ENCODE peak calls at places on chromosomes 2 and 18, in six cellular contexts. N is esophagus squamous epithelium, D is breast epithelium, Q is GM23248, V is cardiac muscle cell, P is transverse colon. R is an unnamed sample.

GRCh38 chr2:128511731-128512663 is 193.3 kb upstream of the HS6ST1 start:
- DNase-seq in V (no peak), Q (no peak), N (no peak), D (no peak), P (no peak), R (no peak)

GRCh38 chr18:48866028-48866733 is 84.6 kb downstream of the SMAD7 start:
- DNase-seq in P (peak), N (no peak), Q (peak), V (no peak), D (no peak), R (no peak)

GRCh38 chr18:52343138-52343537 is 3.1 kb downstream of the DCC start:
- DNase-seq in D (no peak), Q (no peak), P (no peak), V (peak), N (no peak), R (no peak)

GRCh38 chr2:25743132-25743830 is 69.9 kb upstream of the DTNB start:
- DNase-seq in P (no peak), N (no peak), D (no peak), V (no peak), Q (no peak), R (no peak)

GRCh38 chr2:176753752-176754474 is 458.7 kb upstream of the HNRNPA3 start:
- DNase-seq in Q (peak), D (no peak), V (no peak), P (no peak), N (no peak), R (no peak)

GRCh38 chr18:59907172-59907571 is 7.4 kb downstream of the PMAIP1 start:
- DNase-seq in N (no peak), V (no peak), P (no peak), D (no peak), Q (peak), R (no peak)

GRCh38 chr18:37965572-37965970 is 400.0 kb upstream of the CELF4 start:
- DNase-seq in D (no peak), N (no peak), V (no peak), Q (no peak), P (no peak), R (no peak)

GRCh38 chr18:75369026-75369425 is 58.5 kb downstream of the SMIM21 start:
- DNase-seq in Q (no peak), V (no peak), P (no peak), D (no peak), N (no peak), R (no peak)

GRCh38 chr2:222655406-222655747 is 515 bp downstream of the FARSB start:
- DNase-seq in N (no peak), V (peak), Q (peak), D (no peak), P (peak), R (no peak)

GRCh38 chr2:12326449-12327190 is 390.1 kb upstream of the TRIB2 start:
- DNase-seq in V (peak), D (no peak), Q (no peak), P (no peak), N (no peak), R (no peak)

GRCh38 chr2:176985871-176986270 is 226.7 kb upstream of the HNRNPA3 start:
- DNase-seq in N (no peak), Q (no peak), V (no peak), P (no peak), D (no peak), R (no peak)

GRCh38 chr2:69243652-69244051 is 143.4 kb downstream of the GFPT1 start:
- DNase-seq in N (no peak), V (no peak), P (no peak), Q (no peak), D (no peak), R (no peak)

GRCh38 chr2:237687666-237688065 is 60.3 kb downstream of the LRRFIP1 start:
- DNase-seq in Q (peak), P (peak), D (peak), N (peak), V (no peak), R (peak)

GRCh38 chr2:12478151-12479041 is 238.3 kb upstream of the TRIB2 start:
- DNase-seq in V (no peak), Q (no peak), P (no peak), D (no peak), N (no peak), R (no peak)

GRCh38 chr2:58767833-58768726 is 527.0 kb upstream of the FANCL start:
- DNase-seq in N (no peak), D (no peak), P (no peak), Q (no peak), V (no peak), R (no peak)

GRCh38 chr18:64116806-64117205 is 32.1 kb downstream of the LINC00305 start:
- DNase-seq in D (no peak), V (no peak), P (no peak), N (no peak), Q (no peak), R (no peak)

GRCh38 chr2:144950874-144951560 is 431.1 kb upstream of the ZEB2 start:
- DNase-seq in P (no peak), V (no peak), N (no peak), D (no peak), Q (peak), R (no peak)

GRCh38 chr2:101113441-101114267 is 37.5 kb downstream of the TBC1D8 start:
- DNase-seq in N (no peak), D (peak), Q (peak), V (no peak), P (peak), R (no peak)

GRCh38 chr2:98543214-98543613 is 65.1 kb downstream of the COA5 start:
- DNase-seq in P (no peak), D (no peak), V (no peak), Q (no peak), N (no peak), R (no peak)

GRCh38 chr2:72788756-72789155 is 37.1 kb downstream of the EXOC6B start:
- DNase-seq in N (no peak), P (no peak), V (no peak), Q (peak), D (no peak), R (no peak)

GRCh38 chr18:23141022-23141999 is 6.0 kb downstream of the CABLES1 start:
- DNase-seq in V (peak), N (no peak), Q (peak), D (no peak), P (peak), R (no peak)

GRCh38 chr2:18976112-18976961 is 382.1 kb downstream of the OSR1 start:
- DNase-seq in V (no peak), N (no peak), P (peak), D (no peak), Q (peak), R (no peak)

GRCh38 chr2:84704505-84705244 is 176.2 kb downstream of the TRABD2A start:
- DNase-seq in Q (no peak), P (peak), D (no peak), V (no peak), N (no peak), R (peak)

GRCh38 chr18:10530852-10531251 is 5.0 kb downstream of the NAPG start:
- DNase-seq in Q (peak), D (no peak), V (no peak), N (no peak), P (no peak), R (no peak)

GRCh38 chr2:133789743-133790142 is 221.5 kb upstream of the NCKAP5 start:
- DNase-seq in Q (no peak), V (no peak), P (no peak), N (no peak), D (no peak), R (no peak)

GRCh38 chr18:43720036-43720435 is 442.7 kb upstream of the SYT4 start:
- DNase-seq in P (no peak), V (no peak), D (no peak), N (no peak), Q (no peak), R (no peak)

GRCh38 chr2:10883880-10884529 is 27.7 kb upstream of the KCNF1 start:
- DNase-seq in V (no peak), D (no peak), Q (no peak), P (no peak), N (no peak), R (no peak)

GRCh38 chr18:495452-495851 is 5.0 kb downstream of the COLEC12 start:
- DNase-seq in P (no peak), V (no peak), D (no peak), Q (no peak), N (no peak), R (no peak)

GRCh38 chr2:183291436-183291835 is 167.2 kb downstream of the NUP35 start:
- DNase-seq in D (no peak), Q (peak), N (no peak), P (no peak), V (no peak), R (no peak)

DNA sequence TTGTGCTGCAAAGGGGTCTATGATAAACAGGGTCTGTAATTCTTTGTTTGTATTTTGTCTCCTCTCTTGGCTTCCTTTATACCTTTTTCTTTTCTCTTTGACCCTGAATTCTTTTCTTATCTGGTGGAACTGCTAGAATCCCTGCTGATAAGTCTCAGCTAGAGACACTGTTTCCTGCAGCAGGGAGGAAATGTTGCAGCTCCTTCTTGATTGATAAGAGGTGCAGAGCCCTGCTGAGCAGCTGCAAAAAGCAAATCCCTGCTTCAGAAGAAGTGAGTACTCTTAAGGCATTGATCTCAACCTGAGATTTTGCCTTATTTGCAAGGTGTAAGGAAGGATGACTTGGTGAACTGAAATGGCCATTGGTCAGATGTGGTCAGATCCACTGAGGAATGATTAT is 167.8 kb downstream of the NUP35 start:
- DNase-seq in D (no peak), Q (no peak), P (no peak), V (peak), N (no peak), R (no peak)
- H3K27ac ChIP-seq in D (no peak), Q (no peak), P (no peak), V (no peak), N (no peak), R (no peak)

DNA sequence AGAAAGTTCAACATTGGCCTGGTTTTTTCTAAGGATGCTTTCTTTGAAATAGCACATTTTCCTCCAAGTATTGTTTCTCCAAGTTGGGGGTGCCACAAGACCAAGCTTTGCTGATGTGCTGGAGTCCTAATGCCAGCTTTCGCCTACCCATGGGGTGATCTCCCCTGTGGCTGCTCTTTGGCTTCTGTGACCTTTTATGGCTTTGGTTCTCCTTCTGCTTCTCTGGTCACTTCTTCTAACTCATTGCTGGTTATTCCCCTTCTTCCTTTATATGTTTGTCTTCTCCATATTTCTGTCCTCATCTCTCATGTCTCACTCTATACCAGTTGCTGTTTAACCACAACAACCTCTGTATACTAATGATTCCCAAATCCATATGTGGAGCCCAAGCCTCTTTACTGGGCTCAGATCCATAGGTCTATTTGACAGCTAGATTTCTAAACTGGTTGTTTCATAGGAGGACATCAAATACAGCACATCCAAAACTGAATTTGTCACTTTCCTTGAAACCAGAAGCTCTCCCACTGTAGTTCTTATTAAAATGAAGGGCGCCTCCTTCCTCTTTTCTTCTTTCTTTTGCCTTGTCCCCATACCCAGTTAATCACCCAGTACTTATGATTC is 23.1 kb downstream of the APOB start:
- DNase-seq in V (no peak), Q (no peak), N (no peak), P (no peak), D (no peak), R (no peak)
- H3K27ac ChIP-seq in V (no peak), Q (no peak), N (no peak), P (no peak), D (no peak), R (no peak)

GRCh38 chr2:43210467-43211303 is 15.7 kb downstream of the ZFP36L2 start:
- DNase-seq in P (peak), N (peak), D (no peak), V (no peak), Q (peak), R (peak)
- H3K27ac ChIP-seq in P (peak), N (peak), D (peak), V (peak), Q (no peak), R (no peak)

GRCh38 chr2:179636995-179637394 is 224.4 kb downstream of the ZNF385B start:
- DNase-seq in V (no peak), Q (peak), N (no peak), D (no peak), P (no peak), R (no peak)
- H3K27ac ChIP-seq in V (no peak), Q (no peak), N (no peak), D (no peak), P (no peak), R (no peak)

GRCh38 chr2:46989491-46990230 is 74.1 kb upstream of the MCFD2 start:
- DNase-seq in D (no peak), Q (no peak), V (no peak), P (no peak), N (no peak), R (no peak)

GRCh38 chr2:46991985-46992384 is 76.4 kb upstream of the MCFD2 start:
- DNase-seq in D (no peak), Q (no peak), N (no peak), V (no peak), P (no peak), R (no peak)

GRCh38 chr2:46990231-46990588 is 74.6 kb upstream of the MCFD2 start:
- DNase-seq in N (no peak), Q (no peak), P (no peak), V (no peak), D (no peak), R (no peak)

GRCh38 chr2:46988230-46988629 is 72.6 kb upstream of the MCFD2 start:
- DNase-seq in D (no peak), Q (no peak), V (no peak), N (no peak), P (no peak), R (no peak)

DNA sequence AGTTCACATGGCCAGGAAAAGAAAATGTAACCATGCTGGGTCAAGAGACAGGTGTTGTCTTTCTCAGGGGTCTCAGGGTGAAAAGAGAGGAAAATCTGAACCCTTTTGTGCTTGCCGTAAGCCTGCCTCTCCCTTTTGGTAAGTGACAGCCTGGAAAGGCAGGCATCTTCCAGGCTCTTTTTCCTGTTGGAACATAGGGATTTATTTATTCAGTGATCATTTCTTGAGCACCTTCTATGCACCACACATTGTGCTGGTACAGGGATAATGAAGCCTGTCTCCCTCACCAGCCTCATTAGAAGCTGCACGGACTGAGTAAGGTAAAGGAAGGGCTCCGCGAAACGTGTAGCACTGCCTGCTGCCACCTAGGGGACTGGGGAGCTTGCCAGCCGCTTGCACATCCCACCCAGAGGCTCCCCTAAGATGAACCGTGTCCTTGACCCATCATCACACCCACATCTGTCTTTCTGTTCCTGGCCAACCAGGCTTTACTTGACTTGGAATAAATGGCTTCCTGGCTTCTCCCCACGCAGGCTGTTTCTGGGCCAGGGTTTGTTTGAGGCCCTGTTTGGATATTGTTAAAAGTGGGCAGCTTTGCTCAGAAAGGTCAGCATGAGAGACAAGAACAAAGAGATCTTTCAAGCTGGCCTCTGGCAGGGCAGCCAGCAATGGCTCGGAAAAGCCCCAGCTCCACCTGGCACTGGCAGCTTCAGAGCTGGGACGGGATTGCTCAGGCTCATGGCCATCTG is 73.3 kb upstream of the MCFD2 start:
- DNase-seq in V (peak), D (peak), Q (no peak), P (no peak), N (no peak), R (no peak)
- H3K27ac ChIP-seq in V (no peak), D (peak), Q (peak), P (peak), N (peak), R (no peak)

DNA sequence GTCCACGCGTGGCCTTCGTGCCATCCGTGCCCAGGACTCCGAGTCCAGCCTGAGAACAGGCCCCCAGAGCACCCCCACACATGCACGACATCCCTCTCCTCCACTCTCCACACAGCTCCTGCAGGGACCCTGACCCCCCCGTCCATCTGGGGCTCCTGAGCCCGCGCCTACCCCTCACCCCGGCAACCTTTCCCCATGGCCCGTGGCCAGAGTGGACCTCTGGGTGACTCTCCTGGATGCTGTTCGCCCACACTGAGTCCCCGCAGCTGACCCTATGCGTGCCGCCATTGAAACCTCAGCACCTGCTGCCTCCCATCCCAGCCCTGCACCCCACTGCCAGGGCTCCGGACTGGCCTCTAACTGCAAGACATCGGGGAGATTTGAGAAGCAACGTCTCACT is 132.0 kb upstream of the PXDN start:
- DNase-seq in V (no peak), Q (no peak), P (no peak), N (no peak), D (no peak), R (no peak)
- H3K27ac ChIP-seq in V (no peak), Q (no peak), P (no peak), N (no peak), D (no peak), R (no peak)

GRCh38 chr18:7032537-7032936 is 85.1 kb downstream of the LAMA1 start:
- DNase-seq in N (no peak), Q (no peak), D (no peak), V (no peak), P (no peak), R (no peak)

GRCh38 chr18:7038330-7038846 is 79.2 kb downstream of the LAMA1 start:
- DNase-seq in P (peak), D (peak), V (peak), Q (peak), N (no peak), R (peak)

GRCh38 chr18:7035807-7036206 is 81.8 kb downstream of the LAMA1 start:
- DNase-seq in Q (no peak), V (no peak), P (no peak), D (no peak), N (no peak), R (no peak)

GRCh38 chr18:7034924-7035323 is 82.7 kb downstream of the LAMA1 start:
- DNase-seq in P (no peak), Q (no peak), V (no peak), N (no peak), D (no peak), R (no peak)

DNA sequence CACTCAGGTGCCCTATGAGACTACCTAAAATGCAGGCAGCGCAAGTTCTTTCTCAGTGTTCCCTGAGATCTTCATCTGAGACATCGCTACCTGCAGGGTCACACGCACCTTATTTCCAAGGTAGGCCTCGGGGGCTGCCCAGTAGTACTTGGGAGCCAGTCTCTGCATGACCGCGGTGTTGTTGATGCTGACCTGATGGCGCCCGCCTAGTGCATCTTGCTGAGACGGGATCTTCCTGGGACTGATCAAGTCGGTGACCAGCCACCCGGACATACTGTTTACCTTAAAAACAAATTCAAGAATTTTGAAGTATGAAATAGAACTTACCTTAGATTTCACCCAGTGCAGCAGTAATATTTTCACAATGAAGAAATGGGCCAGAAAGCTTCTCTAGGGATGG is 80.1 kb downstream of the LAMA1 start:
- DNase-seq in N (no peak), Q (peak), V (no peak), P (no peak), D (no peak), R (no peak)
- H3K27ac ChIP-seq in N (no peak), Q (peak), V (no peak), P (no peak), D (peak), R (no peak)

R was measured in lung.